ENCODE peak calls at places on chromosomes 5 and 9, in five cellular contexts. F, X, H, J and C are unnamed samples.

GRCh38 chr5:117889592-117889991 is 1098.8 kb downstream of the DTWD2 start:
- DNase-seq in F (no peak), X (peak; percentile 5), H (no peak), J (no peak), C (no peak)

GRCh38 chr5:134148316-134148715 is 28.4 kb downstream of the SKP1 start:
- DNase-seq in F (no peak), X (no peak), H (no peak), J (no peak), C (no peak)

GRCh38 chr5:14181299-14181968 is 38.3 kb downstream of the TRIO start:
- DNase-seq in F (no peak), X (no peak), H (no peak), J (no peak), C (no peak)

GRCh38 chr9:127091526-127091925 is 30.9 kb downstream of the ANGPTL2 start:
- DNase-seq in F (no peak), X (no peak), H (no peak), J (no peak), C (no peak)

GRCh38 chr5:126178521-126178920 is 244.7 kb upstream of the GRAMD2B start:
- DNase-seq in F (no peak), X (peak; percentile 84), H (peak; percentile 32), J (no peak), C (no peak)

GRCh38 chr5:180785794-180786221 is 16.8 kb downstream of the MGAT1 start:
- DNase-seq in F (no peak), X (peak; percentile 71), H (no peak), J (peak; percentile 59), C (no peak)

GRCh38 chr5:78929833-78930232 is 55.3 kb downstream of the ARSB start:
- DNase-seq in F (no peak), X (no peak), H (no peak), J (no peak), C (no peak)

GRCh38 chr5:133403741-133404364 is 208.5 kb downstream of the FSTL4 start:
- DNase-seq in F (peak; percentile 33), X (no peak), H (no peak), J (no peak), C (no peak)

GRCh38 chr5:134240421-134240962 is 14.6 kb upstream of the PPP2CA start:
- DNase-seq in F (no peak), X (peak; percentile 67), H (peak; percentile 48), J (no peak), C (no peak)

GRCh38 chr5:102313907-102314306 is 17.8 kb upstream of the SLCO4C1 start:
- DNase-seq in F (no peak), X (no peak), H (no peak), J (no peak), C (no peak)

GRCh38 chr5:33808699-33809098 is 83.1 kb downstream of the ADAMTS12 start:
- DNase-seq in F (no peak), X (no peak), H (no peak), J (no peak), C (no peak)

GRCh38 chr9:74824654-74825053 is 63.1 kb downstream of the TRPM6 start:
- DNase-seq in F (no peak), X (peak; percentile 92), H (peak; percentile 50), J (no peak), C (no peak)

GRCh38 chr5:141743652-141744333 is 61.8 kb upstream of the ARAP3 start:
- DNase-seq in F (no peak), X (no peak), H (no peak), J (no peak), C (no peak)

GRCh38 chr5:124736814-124737186 is 9.6 kb downstream of the ZNF608 start:
- DNase-seq in F (no peak), X (no peak), H (no peak), J (no peak), C (no peak)

GRCh38 chr5:124735169-124735858 is 11.1 kb downstream of the ZNF608 start:
- DNase-seq in F (no peak), X (peak; percentile 86), H (no peak), J (no peak), C (no peak)

GRCh38 chr5:124737651-124738050 is 8.8 kb downstream of the ZNF608 start:
- DNase-seq in F (no peak), X (no peak), H (no peak), J (no peak), C (no peak)

GRCh38 chr5:124734574-124735168 is 11.8 kb downstream of the ZNF608 start:
- DNase-seq in F (no peak), X (no peak), H (no peak), J (no peak), C (no peak)

DNA sequence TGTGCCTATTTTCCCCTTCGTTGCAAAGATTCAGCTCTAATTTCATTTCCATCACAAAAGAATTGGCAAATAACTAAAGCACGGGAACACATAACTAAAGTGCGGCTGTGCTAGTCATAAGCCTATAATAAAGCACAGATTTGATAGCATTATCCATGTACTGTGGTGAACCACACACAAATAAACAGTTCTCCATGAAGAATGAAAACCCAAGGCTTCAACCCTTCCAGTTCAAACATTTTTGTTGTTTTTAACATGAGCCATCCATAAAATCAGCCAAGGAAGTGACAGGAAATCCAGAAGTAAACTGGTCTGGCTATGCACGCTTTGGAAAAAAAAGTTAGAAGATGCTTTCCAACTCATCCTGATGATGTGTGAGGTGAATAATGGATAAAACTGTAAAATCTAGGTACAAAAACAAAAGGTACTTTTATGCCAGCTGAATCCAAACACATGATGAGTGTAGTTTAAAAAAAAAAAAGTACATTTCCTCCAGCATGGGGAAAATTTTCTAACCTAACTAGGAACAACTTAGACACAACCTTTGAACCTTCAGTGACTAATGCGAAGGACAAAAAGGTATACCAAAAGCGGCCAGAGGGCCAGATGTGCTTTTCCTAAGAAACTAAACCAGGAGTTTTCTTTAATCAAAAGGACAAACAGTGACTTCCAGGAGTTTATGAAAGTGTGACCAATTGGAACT is 10.2 kb downstream of the ZNF608 start:
- DNase-seq in F (no peak), X (peak; percentile 90), H (no peak), J (no peak), C (no peak)
- H3K4me3 ChIP-seq in F (peak overlapping the region; percentile 59), X (peak overlapping the region; percentile 5), H (no peak overlapping the region), J (peak overlapping the region; percentile 6), C (peak overlapping the region; percentile 40)

GRCh38 chr5:176947847-176948246 is 48.7 kb upstream of the HK3 start:
- DNase-seq in F (no peak), X (no peak), H (no peak), J (no peak), C (no peak)
- TF ChIP-seq CTCF in F (no peak), X (no peak), H (no peak), J (no peak), C (no peak)

GRCh38 chr9:76180541-76180940 is 213.7 kb downstream of the RFK start:
- DNase-seq in F (no peak), X (no peak), H (no peak), J (no peak), C (no peak)
- H3K4me3 ChIP-seq in F (no peak overlapping the region), X (no peak overlapping the region), H (no peak overlapping the region), J (no peak overlapping the region), C (no peak overlapping the region)

DNA sequence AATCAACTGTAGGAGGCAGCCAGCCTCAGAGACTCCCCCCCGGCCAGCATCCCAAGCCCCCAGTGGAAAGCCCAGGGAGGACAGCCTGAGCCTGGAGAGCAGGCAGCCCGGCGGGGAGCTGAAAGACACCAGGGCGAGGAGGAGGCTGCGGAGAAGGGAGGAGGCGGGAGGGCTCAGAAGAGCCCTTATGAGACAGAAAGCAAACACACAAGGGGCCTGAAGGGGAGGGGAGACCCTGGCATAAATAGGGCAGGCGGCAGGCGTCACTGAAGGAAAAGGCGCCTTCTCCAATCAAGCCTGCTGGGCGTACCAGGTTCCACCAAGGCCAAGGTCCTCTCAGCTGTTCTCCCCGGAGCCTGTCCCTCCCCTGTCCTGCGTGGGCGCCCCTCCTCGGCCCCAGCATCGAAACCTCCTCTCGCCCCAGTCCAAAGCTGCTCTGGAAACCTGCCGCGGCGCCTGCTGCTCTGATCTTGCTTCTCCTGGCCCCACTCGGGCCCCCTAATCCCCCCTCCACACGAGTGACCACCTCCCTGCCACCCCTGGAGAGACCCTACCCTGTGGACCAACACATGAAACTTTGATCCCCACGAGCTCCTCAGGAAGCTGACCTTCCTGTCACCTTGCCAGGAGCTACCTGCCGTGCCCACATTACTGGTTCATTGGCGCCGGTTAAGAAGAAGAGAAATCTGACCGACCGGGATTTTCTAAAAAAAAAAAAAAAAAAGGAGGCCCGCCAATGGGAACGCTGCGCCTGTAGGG is 1.2 kb downstream of the SLC9A3 start:
- DNase-seq in F (no peak), X (no peak), H (no peak), J (no peak), C (no peak)
- TF ChIP-seq CTCF in F (no peak), X (no peak), H (no peak), J (no peak), C (no peak)